ENCODE peak calls at places on chromosomes 1 and 21, in six cellular contexts. One of them, this sample, is unnamed.

GRCh38 chr1:162135271-162135775 is 65.8 kb downstream of the NOS1AP start:
- DNase-seq in upper lobe of right lung: no peak
- DNase-seq in left ventricle myocardium inferior: no peak
- DNase-seq in dorsolateral prefrontal cortex: no peak
- DNase-seq in stomach: no peak
- DNase-seq in tibial artery: no peak
- DNase-seq in this sample: no peak

GRCh38 chr1:84587099-84587498 is 12.9 kb upstream of the CTBS start:
- DNase-seq in upper lobe of right lung: no peak
- DNase-seq in left ventricle myocardium inferior: no peak
- DNase-seq in dorsolateral prefrontal cortex: no peak
- DNase-seq in stomach: no peak
- DNase-seq in tibial artery: no peak
- DNase-seq in this sample: no peak

GRCh38 chr1:109113787-109114568 is at the start of gene ELAPOR1:
- DNase-seq in upper lobe of right lung: peak
- DNase-seq in left ventricle myocardium inferior: peak
- DNase-seq in dorsolateral prefrontal cortex: peak
- DNase-seq in stomach: peak
- DNase-seq in tibial artery: no peak
- DNase-seq in this sample: no peak

GRCh38 chr1:74222701-74223100 is 12.5 kb upstream of the TNNI3K start:
- DNase-seq in upper lobe of right lung: no peak
- DNase-seq in left ventricle myocardium inferior: no peak
- DNase-seq in dorsolateral prefrontal cortex: no peak
- DNase-seq in stomach: no peak
- DNase-seq in tibial artery: no peak
- DNase-seq in this sample: no peak

GRCh38 chr1:184365699-184366098 is 21.1 kb upstream of the C1orf21 start:
- DNase-seq in upper lobe of right lung: no peak
- DNase-seq in left ventricle myocardium inferior: no peak
- DNase-seq in dorsolateral prefrontal cortex: no peak
- DNase-seq in stomach: no peak
- DNase-seq in tibial artery: no peak
- DNase-seq in this sample: no peak

GRCh38 chr21:39881661-39882060 is 14.4 kb downstream of the PCP4 start:
- DNase-seq in upper lobe of right lung: no peak
- DNase-seq in left ventricle myocardium inferior: no peak
- DNase-seq in dorsolateral prefrontal cortex: no peak
- DNase-seq in stomach: no peak
- DNase-seq in tibial artery: no peak
- DNase-seq in this sample: no peak

GRCh38 chr1:211490038-211490678 is 1.8 kb downstream of the RD3 start:
- DNase-seq in upper lobe of right lung: no peak
- DNase-seq in left ventricle myocardium inferior: no peak
- DNase-seq in dorsolateral prefrontal cortex: no peak
- DNase-seq in stomach: no peak
- DNase-seq in tibial artery: no peak
- DNase-seq in this sample: peak

GRCh38 chr1:12208271-12208670 is 21.6 kb upstream of the VPS13D start:
- DNase-seq in upper lobe of right lung: no peak
- DNase-seq in left ventricle myocardium inferior: no peak
- DNase-seq in dorsolateral prefrontal cortex: no peak
- DNase-seq in stomach: no peak
- DNase-seq in tibial artery: no peak
- DNase-seq in this sample: no peak

GRCh38 chr1:78226784-78227183 is 181.0 kb downstream of the GIPC2 start:
- DNase-seq in upper lobe of right lung: no peak
- DNase-seq in left ventricle myocardium inferior: no peak
- DNase-seq in dorsolateral prefrontal cortex: no peak
- DNase-seq in stomach: no peak
- DNase-seq in tibial artery: peak
- DNase-seq in this sample: no peak

GRCh38 chr1:100009458-100009857 is 39.7 kb downstream of the SLC35A3 start:
- DNase-seq in upper lobe of right lung: no peak
- DNase-seq in left ventricle myocardium inferior: no peak
- DNase-seq in dorsolateral prefrontal cortex: no peak
- DNase-seq in stomach: no peak
- DNase-seq in tibial artery: no peak
- DNase-seq in this sample: no peak

GRCh38 chr1:161044908-161045748 is 649 bp downstream of the USF1 start:
- DNase-seq in upper lobe of right lung: peak
- DNase-seq in left ventricle myocardium inferior: peak
- DNase-seq in dorsolateral prefrontal cortex: peak
- DNase-seq in stomach: peak
- DNase-seq in tibial artery: peak
- DNase-seq in this sample: no peak

GRCh38 chr21:34653522-34653921 is 15.3 kb upstream of the CLIC6 start:
- DNase-seq in upper lobe of right lung: no peak
- DNase-seq in left ventricle myocardium inferior: no peak
- DNase-seq in dorsolateral prefrontal cortex: no peak
- DNase-seq in stomach: no peak
- DNase-seq in tibial artery: no peak
- DNase-seq in this sample: no peak

GRCh38 chr1:33300673-33301072 is 20.2 kb downstream of the A3GALT2 start:
- DNase-seq in upper lobe of right lung: peak
- DNase-seq in left ventricle myocardium inferior: peak
- DNase-seq in dorsolateral prefrontal cortex: peak
- DNase-seq in stomach: peak
- DNase-seq in tibial artery: peak
- DNase-seq in this sample: no peak

GRCh38 chr1:98988906-98989603 is 15.6 kb downstream of the PLPPR5 start:
- DNase-seq in upper lobe of right lung: no peak
- DNase-seq in left ventricle myocardium inferior: no peak
- DNase-seq in dorsolateral prefrontal cortex: no peak
- DNase-seq in stomach: no peak
- DNase-seq in tibial artery: no peak
- DNase-seq in this sample: no peak

GRCh38 chr1:16724718-16725438 is 15.4 kb upstream of the RNU1-4 start:
- DNase-seq in upper lobe of right lung: peak
- DNase-seq in left ventricle myocardium inferior: no peak
- DNase-seq in dorsolateral prefrontal cortex: no peak
- DNase-seq in stomach: peak
- DNase-seq in tibial artery: no peak
- DNase-seq in this sample: peak

GRCh38 chr1:9596419-9597123 is 7.9 kb downstream of the TMEM201 start:
- DNase-seq in upper lobe of right lung: peak
- DNase-seq in left ventricle myocardium inferior: no peak
- DNase-seq in dorsolateral prefrontal cortex: no peak
- DNase-seq in stomach: no peak
- DNase-seq in tibial artery: no peak
- DNase-seq in this sample: no peak

GRCh38 chr1:26827205-26827604 is 717 bp downstream of the ZDHHC18 start:
- DNase-seq in upper lobe of right lung: no peak
- DNase-seq in left ventricle myocardium inferior: no peak
- DNase-seq in dorsolateral prefrontal cortex: no peak
- DNase-seq in stomach: no peak
- DNase-seq in tibial artery: no peak
- DNase-seq in this sample: no peak

GRCh38 chr1:26827663-26828062 is 1.2 kb downstream of the ZDHHC18 start:
- DNase-seq in upper lobe of right lung: no peak
- DNase-seq in left ventricle myocardium inferior: no peak
- DNase-seq in dorsolateral prefrontal cortex: no peak
- DNase-seq in stomach: no peak
- DNase-seq in tibial artery: no peak
- DNase-seq in this sample: no peak

GRCh38 chr1:26828352-26829093 is 2.0 kb downstream of the ZDHHC18 start:
- DNase-seq in upper lobe of right lung: peak
- DNase-seq in left ventricle myocardium inferior: peak
- DNase-seq in dorsolateral prefrontal cortex: no peak
- DNase-seq in stomach: peak
- DNase-seq in tibial artery: peak
- DNase-seq in this sample: no peak

GRCh38 chr1:26824735-26825134 is 1.8 kb upstream of the ZDHHC18 start:
- DNase-seq in upper lobe of right lung: no peak
- DNase-seq in left ventricle myocardium inferior: no peak
- DNase-seq in dorsolateral prefrontal cortex: no peak
- DNase-seq in stomach: no peak
- DNase-seq in tibial artery: no peak
- DNase-seq in this sample: no peak

DNA sequence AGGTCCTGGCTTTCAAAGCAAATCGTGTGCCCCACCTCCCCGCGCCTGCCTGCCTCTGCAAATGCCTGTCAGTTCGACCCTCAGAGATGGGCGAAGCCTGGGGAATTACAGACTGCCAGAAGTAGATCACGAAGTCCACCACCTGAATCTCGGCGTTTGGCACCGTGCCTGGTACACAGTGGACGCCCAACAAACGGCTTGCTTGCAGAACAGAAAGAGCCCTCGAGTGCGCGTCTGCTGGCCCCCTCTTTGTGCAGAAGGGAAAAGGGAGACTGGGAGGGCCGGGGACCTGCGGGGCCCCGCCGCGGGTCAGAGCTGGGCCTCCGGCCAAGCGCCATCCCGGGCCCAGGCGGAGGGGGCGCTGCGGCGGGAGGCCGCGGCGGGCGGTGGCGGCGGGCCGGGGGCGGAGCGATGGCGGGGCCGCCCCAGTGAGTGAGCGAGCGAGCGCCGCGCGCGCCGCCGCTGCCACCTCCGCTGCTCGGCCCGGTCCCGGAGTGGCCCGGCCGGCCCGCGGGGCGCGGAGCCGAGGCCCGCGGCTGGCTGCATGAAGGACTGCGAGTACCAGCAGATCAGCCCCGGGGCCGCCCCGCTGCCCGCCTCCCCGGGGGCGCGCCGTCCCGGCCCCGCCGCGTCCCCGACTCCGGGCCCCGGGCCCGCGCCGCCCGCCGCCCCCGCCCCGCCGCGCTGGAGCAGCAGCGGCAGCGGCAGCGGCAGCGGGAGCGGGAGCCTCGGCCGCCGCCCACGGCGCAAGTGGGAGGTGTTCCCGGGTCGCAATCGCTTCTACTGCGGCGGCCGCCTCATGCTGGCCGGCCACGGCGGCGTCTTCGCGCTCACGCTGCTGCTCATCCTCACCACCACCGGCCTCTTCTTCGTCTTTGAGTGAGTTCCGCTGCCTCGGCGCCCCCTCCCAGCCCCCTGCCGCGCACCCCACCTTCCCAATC is at the start of gene ZDHHC18:
- DNase-seq in upper lobe of right lung: peak
- DNase-seq in left ventricle myocardium inferior: peak
- DNase-seq in dorsolateral prefrontal cortex: peak
- DNase-seq in stomach: peak
- DNase-seq in tibial artery: peak
- DNase-seq in this sample: peak
- TF ChIP-seq CTCF in upper lobe of right lung: peak
- TF ChIP-seq CTCF in left ventricle myocardium inferior: peak
- TF ChIP-seq CTCF in dorsolateral prefrontal cortex: peak
- TF ChIP-seq CTCF in stomach: peak
- TF ChIP-seq CTCF in tibial artery: peak
- TF ChIP-seq CTCF in this sample: peak

DNA sequence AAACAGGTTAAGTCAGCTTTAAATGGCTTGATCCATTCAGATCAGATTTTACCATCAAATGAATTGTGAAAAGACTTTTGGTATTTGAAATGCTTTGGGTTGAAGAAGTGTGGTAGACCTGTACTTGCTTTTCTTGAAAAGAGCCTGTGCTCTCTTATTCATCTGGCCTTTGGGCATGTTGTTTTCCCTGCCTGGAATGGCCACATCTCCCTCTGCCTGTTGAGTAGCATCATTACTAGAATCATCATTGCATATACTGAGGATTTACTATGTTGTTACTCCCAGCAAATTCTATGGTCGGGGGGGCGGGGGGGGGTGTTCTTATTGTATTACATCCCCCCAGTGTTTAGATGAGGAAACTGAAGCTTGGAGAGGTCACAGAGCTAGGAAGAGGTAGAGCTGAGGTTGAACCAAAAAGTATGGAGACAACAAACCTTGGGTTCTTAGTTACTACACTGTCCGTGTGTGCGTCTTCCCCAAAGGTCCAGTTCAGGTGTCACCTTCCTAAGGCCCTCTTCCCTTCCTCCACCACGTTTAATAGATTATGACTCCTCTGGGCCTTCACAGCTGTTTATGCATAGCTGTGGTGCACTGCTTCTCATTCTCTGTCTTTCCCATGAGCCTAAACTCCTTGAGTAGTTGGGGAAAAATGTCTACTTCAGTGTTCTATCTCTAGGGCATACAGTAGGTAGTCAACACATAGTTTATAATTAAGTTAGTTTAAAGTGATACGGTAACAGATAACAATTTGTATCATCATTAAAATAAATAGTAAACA is 246.4 kb upstream of the HOOK1 start:
- DNase-seq in upper lobe of right lung: no peak
- DNase-seq in left ventricle myocardium inferior: no peak
- DNase-seq in dorsolateral prefrontal cortex: no peak
- DNase-seq in stomach: no peak
- DNase-seq in tibial artery: no peak
- DNase-seq in this sample: no peak
- TF ChIP-seq CTCF in upper lobe of right lung: no peak
- TF ChIP-seq CTCF in left ventricle myocardium inferior: peak
- TF ChIP-seq CTCF in dorsolateral prefrontal cortex: no peak
- TF ChIP-seq CTCF in stomach: no peak
- TF ChIP-seq CTCF in tibial artery: no peak
- TF ChIP-seq CTCF in this sample: no peak

DNA sequence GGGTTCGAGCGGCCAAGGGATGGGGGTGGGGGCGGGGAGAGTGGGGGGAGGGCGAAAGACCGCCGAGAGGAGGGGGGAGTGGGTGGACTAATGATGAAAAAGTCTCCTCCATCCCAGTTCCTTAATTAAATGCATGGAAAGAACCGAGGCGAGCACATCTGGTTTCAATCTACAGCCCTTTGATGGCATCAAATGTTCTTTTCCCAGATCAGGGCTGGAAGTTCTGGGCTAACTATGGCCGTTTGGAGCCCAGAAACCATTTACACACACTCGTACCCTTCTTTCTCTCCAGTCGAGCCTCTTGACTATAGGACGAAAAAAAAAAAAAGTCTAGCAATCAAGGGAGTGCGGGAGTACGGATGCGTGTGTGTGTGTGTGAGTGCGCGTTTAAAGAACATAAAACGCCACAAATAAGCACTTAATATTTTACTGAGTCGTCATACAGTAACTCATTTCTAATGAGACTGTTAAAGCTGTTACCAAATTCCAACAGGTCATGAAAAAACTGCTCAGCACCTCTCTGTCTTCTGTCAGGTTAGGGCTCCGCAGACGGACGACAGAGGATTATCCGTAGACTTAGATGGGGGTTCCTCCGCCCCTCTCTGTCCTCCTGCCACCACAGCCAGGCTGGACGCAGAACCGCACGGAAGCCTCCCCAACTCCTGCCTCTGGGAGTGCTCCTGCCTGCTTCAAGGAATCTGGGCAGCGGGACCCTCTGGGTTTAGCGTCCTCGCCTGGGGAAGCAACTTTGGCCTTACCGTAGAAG is 2.1 kb upstream of the PRRX1 start:
- DNase-seq in upper lobe of right lung: no peak
- DNase-seq in left ventricle myocardium inferior: no peak
- DNase-seq in dorsolateral prefrontal cortex: no peak
- DNase-seq in stomach: no peak
- DNase-seq in tibial artery: no peak
- DNase-seq in this sample: peak
- TF ChIP-seq CTCF in upper lobe of right lung: no peak
- TF ChIP-seq CTCF in left ventricle myocardium inferior: peak
- TF ChIP-seq CTCF in dorsolateral prefrontal cortex: no peak
- TF ChIP-seq CTCF in stomach: no peak
- TF ChIP-seq CTCF in tibial artery: peak
- TF ChIP-seq CTCF in this sample: no peak

DNA sequence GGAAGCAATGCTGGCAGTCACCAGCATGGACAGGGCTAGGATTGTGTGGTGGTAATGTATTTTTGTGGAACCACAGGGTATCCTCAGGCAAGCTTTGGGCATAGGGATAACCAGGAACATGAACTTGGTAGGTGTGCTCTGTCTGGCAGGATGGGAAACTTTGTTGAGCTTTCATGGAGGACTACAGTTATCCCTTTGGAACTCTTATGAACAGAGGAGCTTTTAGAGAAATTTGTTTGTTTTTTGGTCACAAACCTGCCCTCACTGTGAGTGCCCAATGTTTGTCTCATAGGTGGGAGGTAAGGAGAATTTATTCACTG is 54.4 kb downstream of the MACF1 start:
- DNase-seq in upper lobe of right lung: no peak
- DNase-seq in left ventricle myocardium inferior: no peak
- DNase-seq in dorsolateral prefrontal cortex: no peak
- DNase-seq in stomach: no peak
- DNase-seq in tibial artery: no peak
- DNase-seq in this sample: no peak
- TF ChIP-seq CTCF in upper lobe of right lung: no peak
- TF ChIP-seq CTCF in left ventricle myocardium inferior: peak
- TF ChIP-seq CTCF in dorsolateral prefrontal cortex: peak
- TF ChIP-seq CTCF in stomach: no peak
- TF ChIP-seq CTCF in tibial artery: no peak
- TF ChIP-seq CTCF in this sample: no peak